ENCODE peak calls at places on chromosomes 3 and 15, in four cellular contexts. H is stimulated activated CD4-positive, alpha-beta T cell treated with anti-CD3 and anti-CD28 coated beads, TNF-alpha, amount 100 ng/mL, for 24 hours; A is germinal center; Z is fibroblast of the conjunctiva. C is an unnamed sample.

GRCh38 chr15:70438776-70439175 is 324.6 kb downstream of the UACA start:
- DNase-seq in H (no peak), A (no peak), Z (no peak), C (no peak)

GRCh38 chr15:49605588-49605987 is 15.0 kb downstream of the FAM227B start:
- DNase-seq in H (no peak), A (no peak), Z (no peak), C (no peak)

GRCh38 chr3:74353039-74353438 is 261.4 kb downstream of the CNTN3 start:
- DNase-seq in H (no peak), A (no peak), Z (no peak), C (no peak)

GRCh38 chr15:66765478-66766281 is 63.6 kb downstream of the SMAD6 start:
- DNase-seq in H (no peak), A (no peak), Z (no peak), C (no peak)

GRCh38 chr15:85730001-85730820 is 64.5 kb downstream of the KLHL25 start:
- DNase-seq in H (peak; percentile 19), A (peak; percentile 68), Z (peak; percentile 57), C (peak; percentile 51)

GRCh38 chr3:156417733-156418132 is 137.2 kb downstream of the SSR3 start:
- DNase-seq in H (no peak), A (no peak), Z (no peak), C (no peak)

GRCh38 chr3:109548192-109548938 is 211.0 kb upstream of the DPPA4 start:
- DNase-seq in H (no peak), A (no peak), Z (no peak), C (no peak)

GRCh38 chr15:31270767-31271166 is 55.9 kb upstream of the KLF13 start:
- DNase-seq in H (no peak), A (no peak), Z (no peak), C (no peak)

GRCh38 chr15:74727727-74728126 is 2.4 kb upstream of the CYP1A1 start:
- DNase-seq in H (no peak), A (no peak), Z (no peak), C (no peak)

GRCh38 chr3:108907194-108907593 is 46.5 kb downstream of the GUCA1C start:
- DNase-seq in H (no peak), A (no peak), Z (no peak), C (no peak)

GRCh38 chr15:92645051-92645631 is 10.4 kb downstream of the FAM174B start:
- DNase-seq in H (no peak), A (no peak), Z (no peak), C (no peak)